ENCODE peak calls at places on chromosomes 12 and 14, in nine cellular contexts. W, R, H, A, O, X, Q, P and K are unnamed samples.

GRCh38 chr14:57302883-57303282 is 34.1 kb downstream of the AP5M1 start:
- DNase-seq in P (peak), O (no peak), Q (no peak), H (no peak), R (no peak), A (no peak), W (no peak), X (no peak), K (no peak)

GRCh38 chr12:51103977-51104376 is 20.6 kb upstream of the CSRNP2 start:
- DNase-seq in H (no peak), P (no peak), W (no peak), O (no peak), R (no peak), A (no peak), Q (no peak), X (no peak), K (no peak)

GRCh38 chr14:84785997-84786396 is 743.9 kb upstream of the FLRT2 start:
- DNase-seq in W (no peak), Q (no peak), O (no peak), R (no peak), H (no peak), P (peak), X (no peak), A (no peak), K (no peak)

GRCh38 chr12:127327986-127328385 is 939.0 kb upstream of the TMEM132C start:
- DNase-seq in X (no peak), W (no peak), O (no peak), R (no peak), Q (no peak), H (no peak), P (no peak), A (no peak), K (no peak)

GRCh38 chr12:76117067-76117691 is 32.7 kb upstream of the NAP1L1 start:
- DNase-seq in Q (no peak), W (no peak), A (no peak), X (no peak), O (no peak), R (no peak), P (no peak), H (no peak), K (no peak)

GRCh38 chr12:10374624-10375018 is 15.2 kb downstream of the KLRK1 start:
- DNase-seq in H (no peak), O (no peak), W (no peak), A (no peak), P (no peak), Q (no peak), R (no peak), X (no peak), K (no peak)

GRCh38 chr12:8064131-8064530 is 2.0 kb downstream of the C3AR1 start:
- DNase-seq in P (no peak), R (no peak), A (no peak), O (no peak), Q (no peak), H (no peak), W (no peak), X (no peak), K (no peak)

GRCh38 chr12:103423061-103423473 is 72.7 kb downstream of the C12orf42 start:
- DNase-seq in R (no peak), Q (no peak), X (no peak), O (no peak), H (no peak), P (no peak), W (no peak), A (no peak), K (no peak)

GRCh38 chr12:68361953-68362352 is 29.8 kb upstream of the MDM1 start:
- DNase-seq in Q (no peak), R (no peak), P (no peak), A (no peak), O (no peak), W (no peak), X (no peak), H (no peak), K (no peak)

GRCh38 chr14:102917469-102918211 is 4.8 kb upstream of the AMN start:
- DNase-seq in R (no peak), A (peak), H (peak), P (peak), X (peak), O (peak), Q (no peak), W (peak), K (peak)

GRCh38 chr12:40336573-40337199 is 111.9 kb downstream of the LRRK2 start:
- DNase-seq in Q (no peak), X (no peak), A (peak), O (no peak), R (no peak), H (no peak), P (peak), W (peak), K (peak)

GRCh38 chr12:51442324-51442723 is 17.7 kb downstream of the SLC4A8 start:
- DNase-seq in H (no peak), W (no peak), R (no peak), Q (peak), A (no peak), O (no peak), X (no peak), P (peak), K (no peak)

GRCh38 chr12:175250-175649 is 38.7 kb downstream of the SLC6A12 start:
- DNase-seq in H (no peak), A (no peak), Q (no peak), R (no peak), O (no peak), W (no peak), X (no peak), P (peak), K (no peak)

GRCh38 chr12:81499809-81500208 is 259.3 kb downstream of the PPFIA2 start:
- DNase-seq in W (no peak), A (no peak), R (no peak), H (no peak), X (no peak), P (no peak), O (no peak), Q (no peak), K (no peak)

GRCh38 chr12:91577586-91578539 is 395.2 kb upstream of the DCN start:
- DNase-seq in X (no peak), O (no peak), A (peak), R (no peak), Q (no peak), P (peak), W (peak), H (no peak), K (peak)

GRCh38 chr12:43148711-43149110 is 403.3 kb downstream of the ADAMTS20 start:
- DNase-seq in X (no peak), H (no peak), R (no peak), Q (no peak), P (no peak), O (no peak), W (no peak), A (no peak), K (no peak)

GRCh38 chr14:99384446-99385417 is 95.9 kb downstream of the SETD3 start:
- DNase-seq in R (no peak), W (no peak), Q (no peak), P (no peak), A (no peak), X (no peak), H (no peak), O (no peak), K (no peak)

GRCh38 chr12:121512561-121512960 is 68.3 kb downstream of the KDM2B start:
- DNase-seq in X (no peak), Q (no peak), A (no peak), O (no peak), H (no peak), W (no peak), P (no peak), R (no peak), K (no peak)

GRCh38 chr12:109112720-109113465 is 3.5 kb upstream of the ACACB start:
- DNase-seq in P (no peak), R (no peak), Q (no peak), H (no peak), A (no peak), O (no peak), X (no peak), W (no peak), K (no peak)

GRCh38 chr14:58701156-58701555 is 63.4 kb downstream of the DACT1 start:
- DNase-seq in X (no peak), R (no peak), P (no peak), Q (no peak), H (no peak), O (no peak), W (no peak), A (no peak), K (no peak)

GRCh38 chr12:30794591-30795409 is 40.0 kb upstream of the CAPRIN2 start:
- DNase-seq in R (no peak), Q (peak), H (no peak), O (no peak), A (peak), P (peak), W (no peak), X (no peak), K (no peak)